ENCODE peak calls at places on chromosomes 12 and 14, in ten cellular contexts. One of them, this sample, is unnamed.
A peak's percentile ranks its signal among the peaks of the same experiment; 100 is the strongest.

GRCh38 chr12:114743799-114744198 is 59.8 kb upstream of the TBX3 start:
- ATAC-seq in effector memory CD8-positive, alpha-beta T cell: no peak
- ATAC-seq in SK-N-SH treated with all-trans-retinoic acid at 6 μM for 48 hours: no peak
- ATAC-seq in thoracic aorta: no peak
- ATAC-seq in aorta: no peak
- ATAC-seq in natural killer cell: no peak
- ATAC-seq in CD8-positive, alpha-beta T cell: no peak
- ATAC-seq in activated B cell treated with CpG ODN at 0.5 μM for 24 hours: no peak
- ATAC-seq in left ventricle myocardium superior: no peak
- ATAC-seq in left lung: no peak
- ATAC-seq in this sample: no peak

GRCh38 chr12:86122846-86123468 is 133.2 kb downstream of the MGAT4C start:
- ATAC-seq in effector memory CD8-positive, alpha-beta T cell: no peak
- ATAC-seq in SK-N-SH treated with all-trans-retinoic acid at 6 μM for 48 hours: no peak
- ATAC-seq in thoracic aorta: no peak
- ATAC-seq in aorta: no peak
- ATAC-seq in natural killer cell: no peak
- ATAC-seq in CD8-positive, alpha-beta T cell: no peak
- ATAC-seq in activated B cell treated with CpG ODN at 0.5 μM for 24 hours: no peak
- ATAC-seq in left ventricle myocardium superior: no peak
- ATAC-seq in left lung: no peak
- ATAC-seq in this sample: no peak

GRCh38 chr12:106586803-106587684 is 4.2 kb downstream of the RFX4 start:
- ATAC-seq in effector memory CD8-positive, alpha-beta T cell: no peak
- ATAC-seq in SK-N-SH treated with all-trans-retinoic acid at 6 μM for 48 hours: peak; percentile 30
- ATAC-seq in thoracic aorta: no peak
- ATAC-seq in aorta: peak; percentile 45
- ATAC-seq in natural killer cell: no peak
- ATAC-seq in CD8-positive, alpha-beta T cell: no peak
- ATAC-seq in activated B cell treated with CpG ODN at 0.5 μM for 24 hours: no peak
- ATAC-seq in left ventricle myocardium superior: peak; percentile 15
- ATAC-seq in left lung: no peak
- ATAC-seq in this sample: no peak

GRCh38 chr12:68319988-68320623 is 12.1 kb downstream of the MDM1 start:
- ATAC-seq in effector memory CD8-positive, alpha-beta T cell: no peak
- ATAC-seq in SK-N-SH treated with all-trans-retinoic acid at 6 μM for 48 hours: peak; percentile 86
- ATAC-seq in thoracic aorta: no peak
- ATAC-seq in aorta: no peak
- ATAC-seq in natural killer cell: no peak
- ATAC-seq in CD8-positive, alpha-beta T cell: no peak
- ATAC-seq in activated B cell treated with CpG ODN at 0.5 μM for 24 hours: no peak
- ATAC-seq in left ventricle myocardium superior: peak; percentile 98
- ATAC-seq in left lung: peak; percentile 18
- ATAC-seq in this sample: no peak

GRCh38 chr12:57166971-57167371 is 19.6 kb upstream of the LRP1-AS start:
- ATAC-seq in effector memory CD8-positive, alpha-beta T cell: no peak
- ATAC-seq in SK-N-SH treated with all-trans-retinoic acid at 6 μM for 48 hours: peak; percentile 79
- ATAC-seq in thoracic aorta: no peak
- ATAC-seq in aorta: no peak
- ATAC-seq in natural killer cell: no peak
- ATAC-seq in CD8-positive, alpha-beta T cell: no peak
- ATAC-seq in activated B cell treated with CpG ODN at 0.5 μM for 24 hours: no peak
- ATAC-seq in left ventricle myocardium superior: no peak
- ATAC-seq in left lung: peak; percentile 15
- ATAC-seq in this sample: peak; percentile 98

GRCh38 chr12:53431187-53431586 is 7.5 kb downstream of the AMHR2 start:
- ATAC-seq in effector memory CD8-positive, alpha-beta T cell: no peak
- ATAC-seq in SK-N-SH treated with all-trans-retinoic acid at 6 μM for 48 hours: peak; percentile 12
- ATAC-seq in thoracic aorta: no peak
- ATAC-seq in aorta: no peak
- ATAC-seq in natural killer cell: no peak
- ATAC-seq in CD8-positive, alpha-beta T cell: no peak
- ATAC-seq in activated B cell treated with CpG ODN at 0.5 μM for 24 hours: no peak
- ATAC-seq in left ventricle myocardium superior: no peak
- ATAC-seq in left lung: no peak
- ATAC-seq in this sample: no peak

GRCh38 chr12:21745258-21745657 is 29.2 kb downstream of the KCNJ8 start:
- ATAC-seq in effector memory CD8-positive, alpha-beta T cell: no peak
- ATAC-seq in SK-N-SH treated with all-trans-retinoic acid at 6 μM for 48 hours: no peak
- ATAC-seq in thoracic aorta: no peak
- ATAC-seq in aorta: no peak
- ATAC-seq in natural killer cell: no peak
- ATAC-seq in CD8-positive, alpha-beta T cell: no peak
- ATAC-seq in activated B cell treated with CpG ODN at 0.5 μM for 24 hours: no peak
- ATAC-seq in left ventricle myocardium superior: no peak
- ATAC-seq in left lung: no peak
- ATAC-seq in this sample: no peak

GRCh38 chr12:92511776-92512175 is 191.0 kb upstream of the PLEKHG7 start:
- ATAC-seq in effector memory CD8-positive, alpha-beta T cell: no peak
- ATAC-seq in SK-N-SH treated with all-trans-retinoic acid at 6 μM for 48 hours: no peak
- ATAC-seq in thoracic aorta: no peak
- ATAC-seq in aorta: no peak
- ATAC-seq in natural killer cell: no peak
- ATAC-seq in CD8-positive, alpha-beta T cell: no peak
- ATAC-seq in activated B cell treated with CpG ODN at 0.5 μM for 24 hours: no peak
- ATAC-seq in left ventricle myocardium superior: peak; percentile 29
- ATAC-seq in left lung: no peak
- ATAC-seq in this sample: no peak

GRCh38 chr12:48985475-48985897 is 7.4 kb downstream of the WNT1 start:
- ATAC-seq in effector memory CD8-positive, alpha-beta T cell: no peak
- ATAC-seq in SK-N-SH treated with all-trans-retinoic acid at 6 μM for 48 hours: no peak
- ATAC-seq in thoracic aorta: no peak
- ATAC-seq in aorta: peak; percentile 47
- ATAC-seq in natural killer cell: no peak
- ATAC-seq in CD8-positive, alpha-beta T cell: no peak
- ATAC-seq in activated B cell treated with CpG ODN at 0.5 μM for 24 hours: no peak
- ATAC-seq in left ventricle myocardium superior: peak; percentile 93
- ATAC-seq in left lung: no peak
- ATAC-seq in this sample: no peak

GRCh38 chr14:42994001-42994736 is 1387.5 kb downstream of the LRFN5 start:
- ATAC-seq in effector memory CD8-positive, alpha-beta T cell: no peak
- ATAC-seq in SK-N-SH treated with all-trans-retinoic acid at 6 μM for 48 hours: no peak
- ATAC-seq in thoracic aorta: no peak
- ATAC-seq in aorta: no peak
- ATAC-seq in natural killer cell: no peak
- ATAC-seq in CD8-positive, alpha-beta T cell: no peak
- ATAC-seq in activated B cell treated with CpG ODN at 0.5 μM for 24 hours: no peak
- ATAC-seq in left ventricle myocardium superior: no peak
- ATAC-seq in left lung: no peak
- ATAC-seq in this sample: no peak

GRCh38 chr14:50978888-50979287 is 34.6 kb upstream of the PYGL start:
- ATAC-seq in effector memory CD8-positive, alpha-beta T cell: no peak
- ATAC-seq in SK-N-SH treated with all-trans-retinoic acid at 6 μM for 48 hours: no peak
- ATAC-seq in thoracic aorta: no peak
- ATAC-seq in aorta: no peak
- ATAC-seq in natural killer cell: no peak
- ATAC-seq in CD8-positive, alpha-beta T cell: no peak
- ATAC-seq in activated B cell treated with CpG ODN at 0.5 μM for 24 hours: peak; percentile 49
- ATAC-seq in left ventricle myocardium superior: no peak
- ATAC-seq in left lung: no peak
- ATAC-seq in this sample: no peak

GRCh38 chr12:7004287-7004803 is 13.9 kb downstream of the LPCAT3 start:
- ATAC-seq in effector memory CD8-positive, alpha-beta T cell: no peak
- ATAC-seq in SK-N-SH treated with all-trans-retinoic acid at 6 μM for 48 hours: no peak
- ATAC-seq in thoracic aorta: no peak
- ATAC-seq in aorta: no peak
- ATAC-seq in natural killer cell: no peak
- ATAC-seq in CD8-positive, alpha-beta T cell: no peak
- ATAC-seq in activated B cell treated with CpG ODN at 0.5 μM for 24 hours: no peak
- ATAC-seq in left ventricle myocardium superior: no peak
- ATAC-seq in left lung: no peak
- ATAC-seq in this sample: peak; percentile 38

GRCh38 chr14:61812347-61813100 is 50.3 kb downstream of the SNAPC1 start:
- ATAC-seq in effector memory CD8-positive, alpha-beta T cell: no peak
- ATAC-seq in SK-N-SH treated with all-trans-retinoic acid at 6 μM for 48 hours: peak; percentile 68
- ATAC-seq in thoracic aorta: no peak
- ATAC-seq in aorta: no peak
- ATAC-seq in natural killer cell: no peak
- ATAC-seq in CD8-positive, alpha-beta T cell: no peak
- ATAC-seq in activated B cell treated with CpG ODN at 0.5 μM for 24 hours: no peak
- ATAC-seq in left ventricle myocardium superior: no peak
- ATAC-seq in left lung: no peak
- ATAC-seq in this sample: no peak

GRCh38 chr12:19833775-19834501 is 394.6 kb downstream of the AEBP2 start:
- ATAC-seq in effector memory CD8-positive, alpha-beta T cell: peak; percentile 40
- ATAC-seq in SK-N-SH treated with all-trans-retinoic acid at 6 μM for 48 hours: peak; percentile 84
- ATAC-seq in thoracic aorta: no peak
- ATAC-seq in aorta: peak; percentile 66
- ATAC-seq in natural killer cell: no peak
- ATAC-seq in CD8-positive, alpha-beta T cell: no peak
- ATAC-seq in activated B cell treated with CpG ODN at 0.5 μM for 24 hours: no peak
- ATAC-seq in left ventricle myocardium superior: peak; percentile 68
- ATAC-seq in left lung: no peak
- ATAC-seq in this sample: peak; percentile 90

GRCh38 chr14:50021261-50021660 is 95.1 kb downstream of the VCPKMT start:
- ATAC-seq in effector memory CD8-positive, alpha-beta T cell: peak; percentile 37
- ATAC-seq in SK-N-SH treated with all-trans-retinoic acid at 6 μM for 48 hours: no peak
- ATAC-seq in thoracic aorta: no peak
- ATAC-seq in aorta: no peak
- ATAC-seq in natural killer cell: no peak
- ATAC-seq in CD8-positive, alpha-beta T cell: no peak
- ATAC-seq in activated B cell treated with CpG ODN at 0.5 μM for 24 hours: peak; percentile 37
- ATAC-seq in left ventricle myocardium superior: no peak
- ATAC-seq in left lung: no peak
- ATAC-seq in this sample: peak; percentile 88

GRCh38 chr12:49930515-49931288 is 19.8 kb upstream of the AQP2 start:
- ATAC-seq in effector memory CD8-positive, alpha-beta T cell: no peak
- ATAC-seq in SK-N-SH treated with all-trans-retinoic acid at 6 μM for 48 hours: peak; percentile 58
- ATAC-seq in thoracic aorta: no peak
- ATAC-seq in aorta: no peak
- ATAC-seq in natural killer cell: no peak
- ATAC-seq in CD8-positive, alpha-beta T cell: no peak
- ATAC-seq in activated B cell treated with CpG ODN at 0.5 μM for 24 hours: no peak
- ATAC-seq in left ventricle myocardium superior: peak; percentile 51
- ATAC-seq in left lung: peak; percentile 34
- ATAC-seq in this sample: peak; percentile 81

GRCh38 chr12:133181238-133181959 is at the start of gene ZNF268:
- ATAC-seq in effector memory CD8-positive, alpha-beta T cell: peak; percentile 94
- ATAC-seq in SK-N-SH treated with all-trans-retinoic acid at 6 μM for 48 hours: peak; percentile 91
- ATAC-seq in thoracic aorta: peak; percentile 91
- ATAC-seq in aorta: peak; percentile 98
- ATAC-seq in natural killer cell: peak; percentile 96
- ATAC-seq in CD8-positive, alpha-beta T cell: peak; percentile 92
- ATAC-seq in activated B cell treated with CpG ODN at 0.5 μM for 24 hours: peak; percentile 97
- ATAC-seq in left ventricle myocardium superior: peak; percentile 98
- ATAC-seq in left lung: peak; percentile 100
- ATAC-seq in this sample: peak; percentile 99

GRCh38 chr14:32319368-32320049 is 9.6 kb upstream of the AKAP6 start:
- ATAC-seq in effector memory CD8-positive, alpha-beta T cell: no peak
- ATAC-seq in SK-N-SH treated with all-trans-retinoic acid at 6 μM for 48 hours: peak; percentile 49
- ATAC-seq in thoracic aorta: no peak
- ATAC-seq in aorta: no peak
- ATAC-seq in natural killer cell: no peak
- ATAC-seq in CD8-positive, alpha-beta T cell: no peak
- ATAC-seq in activated B cell treated with CpG ODN at 0.5 μM for 24 hours: no peak
- ATAC-seq in left ventricle myocardium superior: no peak
- ATAC-seq in left lung: no peak
- ATAC-seq in this sample: no peak

GRCh38 chr14:52929192-52929807 is 21.6 kb downstream of the FERMT2 start:
- ATAC-seq in effector memory CD8-positive, alpha-beta T cell: no peak
- ATAC-seq in SK-N-SH treated with all-trans-retinoic acid at 6 μM for 48 hours: no peak
- ATAC-seq in thoracic aorta: no peak
- ATAC-seq in aorta: no peak
- ATAC-seq in natural killer cell: no peak
- ATAC-seq in CD8-positive, alpha-beta T cell: no peak
- ATAC-seq in activated B cell treated with CpG ODN at 0.5 μM for 24 hours: no peak
- ATAC-seq in left ventricle myocardium superior: no peak
- ATAC-seq in left lung: no peak
- ATAC-seq in this sample: no peak

GRCh38 chr12:90690120-90690519 is 264.9 kb downstream of the CCER1 start:
- ATAC-seq in effector memory CD8-positive, alpha-beta T cell: no peak
- ATAC-seq in SK-N-SH treated with all-trans-retinoic acid at 6 μM for 48 hours: no peak
- ATAC-seq in thoracic aorta: no peak
- ATAC-seq in aorta: no peak
- ATAC-seq in natural killer cell: no peak
- ATAC-seq in CD8-positive, alpha-beta T cell: no peak
- ATAC-seq in activated B cell treated with CpG ODN at 0.5 μM for 24 hours: no peak
- ATAC-seq in left ventricle myocardium superior: no peak
- ATAC-seq in left lung: no peak
- ATAC-seq in this sample: no peak